ENCODE peak calls at places on chromosomes 7 and 10, in five cellular contexts. One of them, this sample, is unnamed. For H3K36me3 and H3K4me1, the result is how much of the 10 kb centered on the place peaks cover.

GRCh38 chr7:69276011-69276729 is 322.1 kb upstream of the AUTS2 start:
- DNase-seq in lower lobe of right lung: no peak
- DNase-seq in pancreas: no peak
- DNase-seq in PC-3: no peak
- DNase-seq in effector memory CD4-positive, alpha-beta T cell: no peak
- DNase-seq in this sample: no peak

GRCh38 chr7:135169141-135169935 is 1.2 kb downstream of the CYREN start:
- DNase-seq in lower lobe of right lung: no peak
- DNase-seq in effector memory CD4-positive, alpha-beta T cell: peak
- DNase-seq in pancreas: no peak
- DNase-seq in PC-3: peak
- DNase-seq in this sample: peak

GRCh38 chr7:102874166-102874829 is 38.5 kb upstream of the LRRC17 start:
- DNase-seq in pancreas: no peak
- DNase-seq in effector memory CD4-positive, alpha-beta T cell: no peak
- DNase-seq in PC-3: peak
- DNase-seq in lower lobe of right lung: no peak
- DNase-seq in this sample: no peak

GRCh38 chr7:47444376-47445098 is 137.4 kb downstream of the TNS3 start:
- DNase-seq in lower lobe of right lung: no peak
- DNase-seq in pancreas: no peak
- DNase-seq in PC-3: peak
- DNase-seq in effector memory CD4-positive, alpha-beta T cell: no peak
- DNase-seq in this sample: no peak

GRCh38 chr10:3469639-3470020 is 297.0 kb upstream of the PITRM1 start:
- DNase-seq in lower lobe of right lung: no peak
- DNase-seq in PC-3: peak
- DNase-seq in effector memory CD4-positive, alpha-beta T cell: no peak
- DNase-seq in pancreas: no peak
- DNase-seq in this sample: no peak

GRCh38 chr10:70661623-70662361 is 10.5 kb upstream of the ADAMTS14 start:
- DNase-seq in lower lobe of right lung: no peak
- DNase-seq in PC-3: no peak
- DNase-seq in pancreas: no peak
- DNase-seq in effector memory CD4-positive, alpha-beta T cell: no peak
- DNase-seq in this sample: no peak

GRCh38 chr10:85317827-85318226 is 989.4 kb downstream of the CCSER2 start:
- DNase-seq in effector memory CD4-positive, alpha-beta T cell: no peak
- DNase-seq in lower lobe of right lung: no peak
- DNase-seq in pancreas: no peak
- DNase-seq in PC-3: no peak
- DNase-seq in this sample: no peak

GRCh38 chr7:91128574-91129348 is 135.5 kb upstream of the FZD1 start:
- DNase-seq in lower lobe of right lung: no peak
- DNase-seq in effector memory CD4-positive, alpha-beta T cell: no peak
- DNase-seq in pancreas: no peak
- DNase-seq in PC-3: no peak
- DNase-seq in this sample: no peak

GRCh38 chr7:11858026-11858425 is 26.0 kb upstream of the THSD7A start:
- DNase-seq in effector memory CD4-positive, alpha-beta T cell: no peak
- DNase-seq in lower lobe of right lung: no peak
- DNase-seq in pancreas: no peak
- DNase-seq in PC-3: no peak
- DNase-seq in this sample: no peak

GRCh38 chr7:64887756-64888508 is 15.1 kb upstream of the ZNF273 start:
- DNase-seq in pancreas: peak
- DNase-seq in effector memory CD4-positive, alpha-beta T cell: peak
- DNase-seq in PC-3: no peak
- DNase-seq in lower lobe of right lung: peak
- DNase-seq in this sample: peak

GRCh38 chr7:151309306-151309705 is 32.3 kb upstream of the NUB1 start:
- DNase-seq in PC-3: no peak
- DNase-seq in lower lobe of right lung: no peak
- DNase-seq in pancreas: no peak
- DNase-seq in effector memory CD4-positive, alpha-beta T cell: no peak
- DNase-seq in this sample: no peak

GRCh38 chr10:50367732-50368131 is 116.4 kb upstream of the ASAH2 start:
- DNase-seq in pancreas: no peak
- DNase-seq in effector memory CD4-positive, alpha-beta T cell: no peak
- DNase-seq in lower lobe of right lung: no peak
- DNase-seq in PC-3: peak
- DNase-seq in this sample: peak

GRCh38 chr7:30074422-30075030 is 46.3 kb downstream of the PLEKHA8 start:
- DNase-seq in PC-3: peak
- DNase-seq in pancreas: no peak
- DNase-seq in lower lobe of right lung: no peak
- DNase-seq in effector memory CD4-positive, alpha-beta T cell: no peak
- DNase-seq in this sample: peak

GRCh38 chr10:86711237-86711956 is 43.1 kb downstream of the LDB3 start:
- DNase-seq in pancreas: peak
- DNase-seq in PC-3: peak
- DNase-seq in lower lobe of right lung: peak
- DNase-seq in effector memory CD4-positive, alpha-beta T cell: peak
- DNase-seq in this sample: peak

GRCh38 chr7:107506683-107507339 is 37.0 kb downstream of the GPR22 start:
- DNase-seq in lower lobe of right lung: peak
- DNase-seq in PC-3: peak
- DNase-seq in effector memory CD4-positive, alpha-beta T cell: no peak
- DNase-seq in pancreas: peak
- DNase-seq in this sample: no peak

GRCh38 chr10:88848499-88848898 is 3.1 kb downstream of the ANKRD22 start:
- DNase-seq in lower lobe of right lung: no peak
- DNase-seq in effector memory CD4-positive, alpha-beta T cell: no peak
- DNase-seq in PC-3: peak
- DNase-seq in pancreas: no peak
- DNase-seq in this sample: no peak

GRCh38 chr7:69182596-69183467 is 415.4 kb upstream of the AUTS2 start:
- DNase-seq in PC-3: no peak
- DNase-seq in effector memory CD4-positive, alpha-beta T cell: no peak
- DNase-seq in lower lobe of right lung: no peak
- DNase-seq in pancreas: no peak
- DNase-seq in this sample: no peak

GRCh38 chr10:67079126-67079525 is 153.3 kb downstream of the LRRTM3 start:
- DNase-seq in lower lobe of right lung: no peak
- DNase-seq in PC-3: no peak
- DNase-seq in pancreas: peak
- DNase-seq in effector memory CD4-positive, alpha-beta T cell: no peak
- DNase-seq in this sample: no peak

GRCh38 chr7:3028071-3028766 is 15.4 kb downstream of the CARD11 start:
- DNase-seq in PC-3: peak
- DNase-seq in effector memory CD4-positive, alpha-beta T cell: no peak
- DNase-seq in lower lobe of right lung: no peak
- DNase-seq in pancreas: peak
- DNase-seq in this sample: peak

GRCh38 chr10:16520900-16521299 is 779 bp downstream of the C1QL3 start:
- DNase-seq in pancreas: peak
- DNase-seq in PC-3: peak
- DNase-seq in lower lobe of right lung: no peak
- DNase-seq in effector memory CD4-positive, alpha-beta T cell: no peak
- DNase-seq in this sample: no peak

GRCh38 chr10:72889391-72889831 is 4.1 kb upstream of the OIT3 start:
- DNase-seq in effector memory CD4-positive, alpha-beta T cell: no peak
- DNase-seq in lower lobe of right lung: no peak
- DNase-seq in pancreas: no peak
- DNase-seq in PC-3: peak
- DNase-seq in this sample: no peak

GRCh38 chr10:60508831-60509230 is 119.2 kb upstream of the ANK3 start:
- DNase-seq in lower lobe of right lung: no peak
- DNase-seq in effector memory CD4-positive, alpha-beta T cell: no peak
- DNase-seq in pancreas: no peak
- DNase-seq in PC-3: no peak
- DNase-seq in this sample: no peak

GRCh38 chr10:3745582-3745981 is 39.4 kb downstream of the KLF6 start:
- DNase-seq in effector memory CD4-positive, alpha-beta T cell: no peak
- DNase-seq in pancreas: no peak
- DNase-seq in lower lobe of right lung: no peak
- DNase-seq in PC-3: no peak
- DNase-seq in this sample: no peak

GRCh38 chr10:125153693-125154490 is 6.5 kb downstream of the CTBP2 start:
- DNase-seq in lower lobe of right lung: no peak
- DNase-seq in effector memory CD4-positive, alpha-beta T cell: no peak
- DNase-seq in pancreas: no peak
- DNase-seq in PC-3: peak
- DNase-seq in this sample: no peak

GRCh38 chr10:132176647-132177046 is 10.1 kb upstream of the DPYSL4 start:
- DNase-seq in effector memory CD4-positive, alpha-beta T cell: no peak
- DNase-seq in PC-3: no peak
- DNase-seq in pancreas: peak
- DNase-seq in lower lobe of right lung: no peak
- DNase-seq in this sample: no peak
- H3K4me3 ChIP-seq in effector memory CD4-positive, alpha-beta T cell: no peak
- H3K4me3 ChIP-seq in PC-3: peak
- H3K4me3 ChIP-seq in pancreas: no peak
- H3K4me3 ChIP-seq in lower lobe of right lung: no peak
- H3K4me3 ChIP-seq in this sample: no peak

GRCh38 chr10:95604630-95605029 is 43.5 kb upstream of the SORBS1 start:
- DNase-seq in lower lobe of right lung: no peak
- DNase-seq in PC-3: no peak
- DNase-seq in effector memory CD4-positive, alpha-beta T cell: no peak
- DNase-seq in pancreas: no peak
- DNase-seq in this sample: no peak
- H3K36me3 ChIP-seq in lower lobe of right lung: under half
- H3K36me3 ChIP-seq in PC-3: under half
- H3K36me3 ChIP-seq in effector memory CD4-positive, alpha-beta T cell: under half
- H3K36me3 ChIP-seq in pancreas: under half
- H3K36me3 ChIP-seq in this sample: under half

DNA sequence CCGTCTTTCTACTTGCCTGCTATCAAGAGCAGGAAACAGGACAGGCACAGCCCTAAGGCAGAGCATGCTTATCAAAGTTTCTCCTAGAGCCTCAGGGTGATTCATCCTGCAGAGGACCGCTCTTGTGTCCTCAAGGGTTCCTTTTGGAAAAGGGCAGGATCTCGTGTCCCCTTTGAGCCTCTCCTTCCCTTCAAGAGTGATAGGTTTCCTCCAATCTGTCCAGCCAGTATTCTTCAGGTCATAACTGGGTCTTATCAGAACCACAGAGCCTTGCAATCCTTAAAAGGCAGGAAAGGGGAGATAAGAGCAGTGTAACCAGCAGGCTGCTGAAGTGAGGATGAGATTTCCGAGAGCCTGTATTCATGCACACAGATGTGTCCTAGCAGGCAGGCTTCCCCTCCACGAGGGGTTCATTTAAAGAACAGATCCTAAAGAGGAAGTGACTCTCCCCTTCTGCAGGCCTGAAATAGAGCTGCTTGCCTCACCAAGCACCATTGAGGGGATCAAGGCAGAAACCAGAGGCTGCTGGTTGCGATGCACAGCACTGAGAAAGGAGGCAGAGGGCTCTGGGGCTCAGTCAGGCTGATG is 90.5 kb upstream of the SVIL start:
- DNase-seq in effector memory CD4-positive, alpha-beta T cell: no peak
- DNase-seq in pancreas: no peak
- DNase-seq in PC-3: no peak
- DNase-seq in lower lobe of right lung: no peak
- DNase-seq in this sample: no peak
- H3K4me1 ChIP-seq in effector memory CD4-positive, alpha-beta T cell: under half
- H3K4me1 ChIP-seq in pancreas: under half
- H3K4me1 ChIP-seq in PC-3: under half
- H3K4me1 ChIP-seq in lower lobe of right lung: under half
- H3K4me1 ChIP-seq in this sample: under half

DNA sequence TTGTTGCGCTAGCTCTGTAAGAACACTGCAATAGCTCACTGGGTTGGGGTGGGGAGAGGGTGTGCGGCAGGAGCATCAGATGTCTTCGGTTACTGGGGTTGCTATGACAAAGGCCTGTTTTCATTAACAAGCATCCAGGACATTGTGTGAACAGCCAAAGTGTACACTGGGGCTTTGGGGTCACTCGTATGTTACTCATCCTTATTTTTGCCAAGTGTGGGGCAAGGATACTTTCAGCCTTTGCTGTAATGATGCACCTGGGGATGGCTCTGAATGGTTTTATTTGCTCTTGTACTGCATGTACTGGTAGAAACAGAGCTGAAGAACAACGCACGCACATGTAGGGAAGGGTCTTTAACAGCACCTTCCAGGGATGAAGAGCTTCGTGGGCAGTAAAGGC is 73.0 kb upstream of the AFAP1L2 start:
- DNase-seq in PC-3: no peak
- DNase-seq in effector memory CD4-positive, alpha-beta T cell: no peak
- DNase-seq in pancreas: no peak
- DNase-seq in lower lobe of right lung: no peak
- DNase-seq in this sample: no peak
- H3K4me3 ChIP-seq in PC-3: no peak
- H3K4me3 ChIP-seq in effector memory CD4-positive, alpha-beta T cell: no peak
- H3K4me3 ChIP-seq in pancreas: no peak
- H3K4me3 ChIP-seq in lower lobe of right lung: no peak
- H3K4me3 ChIP-seq in this sample: no peak

This sample was measured in CD4-positive, CD25-positive, alpha-beta regulatory T cell.